ENCODE peak calls at places on chromosomes 5 and 9, in five cellular contexts. P is CD8-positive, alpha-beta T cell; K is HFF-Myc; W is GM10248; F is astrocyte of the spinal cord. G is an unnamed sample.

GRCh38 chr9:94772654-94773303 is 46.3 kb downstream of the AOPEP start:
- DNase-seq in P (no peak), W (no peak), K (peak), F (peak), G (no peak)

GRCh38 chr5:504326-505148 is 19.7 kb downstream of the SLC9A3 start:
- DNase-seq in W (no peak), K (no peak), P (no peak), F (no peak), G (no peak)

GRCh38 chr5:25850581-25850980 is 1187.8 kb downstream of the CDH9 start:
- DNase-seq in W (no peak), F (no peak), P (no peak), K (no peak), G (no peak)

GRCh38 chr9:82295177-82295576 is 306.6 kb downstream of the SPATA31D1 start:
- DNase-seq in P (no peak), F (no peak), K (no peak), W (no peak), G (no peak)

GRCh38 chr5:172722309-172722815 is 48.6 kb downstream of the DUSP1 start:
- DNase-seq in P (peak), K (no peak), F (no peak), W (no peak), G (no peak)

GRCh38 chr5:134813407-134813806 is 32.4 kb upstream of the C5orf24 start:
- DNase-seq in P (no peak), K (no peak), F (no peak), W (peak), G (peak)

GRCh38 chr9:20357207-20357503 is 265.1 kb downstream of the MLLT3 start:
- DNase-seq in F (peak), W (no peak), K (no peak), P (no peak), G (no peak)

GRCh38 chr5:38403407-38403806 is 145.0 kb downstream of the EGFLAM start:
- DNase-seq in W (no peak), P (no peak), F (no peak), K (no peak), G (no peak)

GRCh38 chr5:134250949-134251348 is 25.1 kb upstream of the PPP2CA start:
- DNase-seq in F (no peak), K (no peak), W (no peak), P (no peak), G (no peak)

GRCh38 chr5:98570661-98571181 is 202.7 kb upstream of the RGMB start:
- DNase-seq in K (peak), W (no peak), F (peak), P (no peak), G (no peak)

GRCh38 chr9:129567842-129568559 is 52.9 kb downstream of the C9orf50 start:
- DNase-seq in W (no peak), P (no peak), F (peak), K (no peak), G (no peak)

GRCh38 chr9:12775373-12775962 is 648 bp downstream of the LURAP1L start:
- DNase-seq in F (peak), W (peak), K (no peak), P (no peak), G (peak)

GRCh38 chr5:55965525-55965924 is 29.2 kb downstream of the IL6ST start:
- DNase-seq in W (no peak), K (no peak), P (no peak), F (no peak), G (no peak)

GRCh38 chr5:98428806-98429205 is 344.7 kb upstream of the RGMB start:
- DNase-seq in F (peak), K (peak), P (no peak), W (no peak), G (no peak)

GRCh38 chr9:131019387-131020239 is 10.6 kb downstream of the LAMC3 start:
- DNase-seq in W (no peak), P (no peak), F (no peak), K (peak), G (no peak)

GRCh38 chr9:137270929-137271695 is 6.4 kb upstream of the TOR4A start:
- DNase-seq in P (peak), F (no peak), K (no peak), W (no peak), G (no peak)

GRCh38 chr9:36823934-36824333 is 210.1 kb downstream of the PAX5 start:
- DNase-seq in K (no peak), W (no peak), F (no peak), P (no peak), G (no peak)

GRCh38 chr5:94911285-94911684 is 292.8 kb downstream of the SLF1 start:
- DNase-seq in F (no peak), K (no peak), P (no peak), W (no peak), G (no peak)

GRCh38 chr5:94288937-94289336 is 329.5 kb downstream of the KIAA0825 start:
- DNase-seq in F (peak), P (no peak), W (no peak), K (no peak), G (no peak)

GRCh38 chr9:116070256-116070914 is 83.2 kb upstream of the PAPPA start:
- DNase-seq in P (no peak), F (no peak), K (no peak), W (no peak), G (no peak)

GRCh38 chr5:82058710-82059109 is 86.9 kb downstream of the ATG10 start:
- DNase-seq in W (no peak), K (no peak), P (no peak), F (no peak), G (no peak)

GRCh38 chr9:35909274-35909673 is at the start of gene SPAAR:
- DNase-seq in K (no peak), F (no peak), P (no peak), W (no peak), G (no peak)

GRCh38 chr9:90458485-90458884 is 184.1 kb downstream of the DIRAS2 start:
- DNase-seq in W (no peak), F (no peak), P (no peak), K (no peak), G (no peak)

GRCh38 chr5:20347334-20347733 is 359.3 kb upstream of the CDH18 start:
- DNase-seq in W (no peak), P (no peak), F (no peak), K (no peak), G (no peak)

GRCh38 chr5:135435467-135436330 is 11.4 kb downstream of the DCANP1 start:
- DNase-seq in W (peak), F (no peak), P (no peak), K (no peak), G (no peak)

GRCh38 chr9:37094751-37095150 is 25.6 kb upstream of the ZCCHC7 start:
- DNase-seq in W (no peak), P (no peak), F (no peak), K (no peak), G (no peak)

GRCh38 chr9:85046475-85046874 is 376.9 kb downstream of the NTRK2 start:
- DNase-seq in F (no peak), P (no peak), K (no peak), W (no peak), G (no peak)

GRCh38 chr9:136848393-136849037 is 694 bp upstream of the PHPT1 start:
- DNase-seq in W (peak), P (no peak), K (no peak), F (no peak), G (peak)

GRCh38 chr9:81637276-81637675 is 52.1 kb downstream of the TLE1 start:
- DNase-seq in K (no peak), P (no peak), W (no peak), F (no peak), G (no peak)

GRCh38 chr9:14910178-14910805 is at the start of gene FREM1:
- DNase-seq in W (no peak), P (no peak), F (peak), K (no peak), G (no peak)

GRCh38 chr9:75372499-75373268 is 284.4 kb downstream of the OSTF1 start:
- DNase-seq in F (peak), W (no peak), K (no peak), P (no peak), G (no peak)

DNA sequence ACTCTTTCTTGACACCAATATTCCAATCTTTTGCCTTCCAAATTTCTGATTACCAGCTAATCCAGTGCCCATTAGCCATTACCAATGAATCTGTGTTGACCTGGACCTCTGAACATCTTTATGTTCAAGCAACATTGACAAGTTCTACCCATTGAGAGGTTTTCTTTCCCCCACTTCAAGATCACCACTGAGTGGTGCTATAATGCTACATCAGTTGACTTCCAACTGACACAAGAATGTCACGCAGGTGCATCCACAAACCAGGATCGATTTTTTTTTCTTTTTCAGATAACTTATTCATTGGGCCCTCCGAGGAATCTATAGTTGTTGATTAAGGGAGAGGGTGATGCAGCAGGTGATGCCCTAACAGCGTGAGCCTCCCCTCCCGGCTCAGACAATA is 102.6 kb downstream of the SLC1A3 start:
- DNase-seq in W (no peak), P (no peak), F (no peak), K (no peak), G (no peak)
- TF ChIP-seq CTCF in W (no peak), P (no peak), F (no peak), K (no peak), G (peak)

GRCh38 chr9:71624728-71625127 is 143.6 kb downstream of the CEMIP2 start:
- DNase-seq in F (no peak), K (no peak), W (no peak), P (no peak), G (no peak)
- TF ChIP-seq CTCF in F (no peak), K (no peak), W (no peak), P (no peak), G (no peak)

GRCh38 chr5:40904205-40904993 is 4.9 kb upstream of the C7 start:
- DNase-seq in P (no peak), W (peak), F (peak), K (peak), G (peak)
- TF ChIP-seq CTCF in P (peak), W (peak), F (peak), K (peak), G (peak)

GRCh38 chr9:87109851-87110250 is 162.5 kb upstream of the GAS1 start:
- DNase-seq in W (no peak), K (no peak), P (no peak), F (peak), G (no peak)

GRCh38 chr9:87111010-87111409 is 163.7 kb upstream of the GAS1 start:
- DNase-seq in W (no peak), F (no peak), P (no peak), K (no peak), G (no peak)

GRCh38 chr9:87109182-87109581 is 161.9 kb upstream of the GAS1 start:
- DNase-seq in P (no peak), F (peak), W (no peak), K (no peak), G (no peak)

GRCh38 chr9:87108639-87109038 is 161.3 kb upstream of the GAS1 start:
- DNase-seq in W (no peak), K (no peak), P (no peak), F (no peak), G (no peak)

GRCh38 chr9:87107072-87107471 is 159.8 kb upstream of the GAS1 start:
- DNase-seq in P (no peak), F (peak), K (no peak), W (no peak), G (no peak)
- TF ChIP-seq CTCF in P (no peak), F (peak), K (peak), W (no peak), G (no peak)

DNA sequence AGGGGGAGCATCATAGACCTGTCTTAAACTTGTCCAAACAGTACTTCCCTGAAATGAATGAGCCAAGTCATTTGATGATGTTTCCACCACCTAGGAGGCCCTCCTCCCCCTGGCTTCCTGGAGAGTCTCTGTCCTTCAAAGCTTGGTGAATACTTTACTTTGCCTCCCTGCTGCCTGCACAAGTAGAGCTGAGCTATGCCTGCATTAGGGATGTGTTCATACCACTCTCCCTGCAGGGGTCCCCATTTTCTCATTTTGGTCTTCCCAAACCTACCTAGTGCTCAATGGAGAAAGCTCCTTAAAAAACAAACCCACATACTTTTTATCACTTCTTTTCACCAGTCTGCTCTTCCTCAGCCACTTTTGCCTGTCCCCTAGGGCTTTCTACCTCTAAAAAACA is 7.7 kb downstream of the CCNI2 start:
- DNase-seq in P (no peak), W (no peak), K (no peak), F (peak), G (no peak)
- TF ChIP-seq CTCF in P (no peak), W (peak), K (peak), F (peak), G (peak)

DNA sequence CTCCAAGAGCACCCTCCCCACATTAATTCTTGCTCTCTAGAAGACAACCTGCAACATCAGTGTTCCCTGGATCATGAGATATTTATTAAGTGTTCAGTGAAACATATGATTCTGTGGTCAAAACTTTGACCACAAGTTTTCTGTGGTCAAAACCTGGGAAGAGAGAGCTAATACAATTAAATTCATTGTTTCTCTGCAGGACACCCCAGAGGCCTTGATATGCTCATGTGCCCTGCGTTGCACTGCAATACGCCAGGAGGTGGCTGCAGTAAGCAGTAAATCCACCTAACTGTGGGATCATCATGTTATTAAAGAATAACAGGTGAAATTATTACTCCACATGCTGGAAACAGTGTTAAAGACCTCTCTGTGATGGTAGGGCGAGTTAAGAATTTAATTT is 109.3 kb upstream of the SPDL1 start:
- DNase-seq in P (no peak), F (no peak), K (no peak), W (no peak), G (no peak)
- TF ChIP-seq CTCF in P (no peak), F (no peak), K (no peak), W (no peak), G (peak)